ENCODE peak calls at places on chromosomes 13 and 19, in eight cellular contexts. H, J, C, D, E, Y, F and R are unnamed samples.

GRCh38 chr13:28558126-28558525 is 63.2 kb upstream of the FLT1 start:
- DNase-seq in H (no peak), J (no peak), C (no peak), D (no peak), E (no peak), Y (no peak), F (no peak), R (no peak)

GRCh38 chr13:32147976-32148375 is 116.4 kb downstream of the FRY start:
- DNase-seq in H (no peak), J (no peak), C (no peak), D (no peak), E (no peak), Y (no peak), F (no peak), R (no peak)

GRCh38 chr19:18401580-18402112 is 4.2 kb upstream of the LRRC25 start:
- DNase-seq in H (peak), J (peak), C (no peak), D (peak), E (peak), Y (no peak), F (peak), R (no peak)

GRCh38 chr13:97878421-97879375 is 74.8 kb upstream of the IPO5 start:
- DNase-seq in H (no peak), J (no peak), C (no peak), D (no peak), E (no peak), Y (no peak), F (no peak), R (no peak)

GRCh38 chr13:30810261-30810701 is 74.9 kb downstream of the ALOX5AP start:
- DNase-seq in H (no peak), J (no peak), C (no peak), D (no peak), E (peak), Y (no peak), F (no peak), R (no peak)

GRCh38 chr13:105370011-105370645 is 1165.3 kb downstream of the EFNB2 start:
- DNase-seq in H (no peak), J (no peak), C (no peak), D (no peak), E (no peak), Y (no peak), F (no peak), R (no peak)

GRCh38 chr13:79407349-79407979 is 1.4 kb upstream of the RBM26 start:
- DNase-seq in H (no peak), J (no peak), C (no peak), D (no peak), E (no peak), Y (no peak), F (peak), R (no peak)

GRCh38 chr19:14450168-14450874 is 17.2 kb downstream of the PKN1 start:
- DNase-seq in H (no peak), J (no peak), C (no peak), D (no peak), E (no peak), Y (peak), F (peak), R (no peak)

GRCh38 chr13:76769238-76769859 is 116.9 kb downstream of the KCTD12 start:
- DNase-seq in H (no peak), J (no peak), C (no peak), D (no peak), E (no peak), Y (no peak), F (no peak), R (no peak)

GRCh38 chr13:77918391-77919261 is at the start of gene EDNRB:
- DNase-seq in H (peak), J (peak), C (peak), D (peak), E (peak), Y (peak), F (peak), R (peak)

GRCh38 chr19:41616785-41617621 is 9.9 kb downstream of the CEACAM4 start:
- DNase-seq in H (peak), J (peak), C (no peak), D (no peak), E (no peak), Y (no peak), F (peak), R (no peak)

GRCh38 chr13:48530833-48531232 is 2.0 kb downstream of the RCBTB2 start:
- DNase-seq in H (no peak), J (no peak), C (no peak), D (no peak), E (no peak), Y (no peak), F (no peak), R (no peak)

GRCh38 chr19:7355871-7356270 is 7.1 kb downstream of the ARHGEF18 start:
- DNase-seq in H (no peak), J (peak), C (no peak), D (no peak), E (no peak), Y (no peak), F (no peak), R (peak)

GRCh38 chr19:435707-436412 is 25.0 kb downstream of the SHC2 start:
- DNase-seq in H (no peak), J (no peak), C (no peak), D (no peak), E (no peak), Y (no peak), F (peak), R (no peak)

GRCh38 chr19:13978306-13978705 is 26.0 kb downstream of the DCAF15 start:
- DNase-seq in H (peak), J (peak), C (peak), D (peak), E (peak), Y (no peak), F (no peak), R (no peak)

GRCh38 chr13:21361123-21361522 is 98.0 kb downstream of the ZDHHC20 start:
- DNase-seq in H (no peak), J (no peak), C (no peak), D (no peak), E (no peak), Y (no peak), F (no peak), R (no peak)

GRCh38 chr19:38707512-38708114 is 36.7 kb downstream of the CAPN12 start:
- DNase-seq in H (peak), J (peak), C (peak), D (no peak), E (peak), Y (no peak), F (no peak), R (peak)

DNA sequence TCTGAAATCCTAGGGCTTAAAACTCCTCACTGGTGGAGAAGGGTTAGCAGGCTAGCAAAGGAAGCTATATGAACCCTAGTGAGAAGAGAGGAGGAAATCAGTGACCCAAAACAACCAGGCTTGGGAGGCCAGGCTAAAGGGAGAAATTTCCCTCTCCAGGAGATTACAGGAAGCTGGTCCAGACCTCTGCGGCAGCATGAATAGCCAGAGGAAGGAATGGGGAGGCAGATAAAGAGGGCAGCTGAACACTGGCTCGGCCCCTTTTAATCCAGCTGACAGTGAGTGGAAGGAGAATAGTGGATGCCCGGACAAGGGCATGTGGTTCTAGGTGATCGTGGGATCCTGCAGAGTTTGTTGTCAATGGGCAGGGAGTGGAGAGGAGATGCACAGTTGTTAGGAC is 130.6 kb downstream of the COG6 start:
- DNase-seq in H (no peak), J (no peak), C (no peak), D (no peak), E (no peak), Y (no peak), F (no peak), R (no peak)
- TF ChIP-seq POLR2A in H (no peak), J (no peak), C (no peak), D (no peak), E (no peak), Y (no peak), F (no peak), R (no peak)

DNA sequence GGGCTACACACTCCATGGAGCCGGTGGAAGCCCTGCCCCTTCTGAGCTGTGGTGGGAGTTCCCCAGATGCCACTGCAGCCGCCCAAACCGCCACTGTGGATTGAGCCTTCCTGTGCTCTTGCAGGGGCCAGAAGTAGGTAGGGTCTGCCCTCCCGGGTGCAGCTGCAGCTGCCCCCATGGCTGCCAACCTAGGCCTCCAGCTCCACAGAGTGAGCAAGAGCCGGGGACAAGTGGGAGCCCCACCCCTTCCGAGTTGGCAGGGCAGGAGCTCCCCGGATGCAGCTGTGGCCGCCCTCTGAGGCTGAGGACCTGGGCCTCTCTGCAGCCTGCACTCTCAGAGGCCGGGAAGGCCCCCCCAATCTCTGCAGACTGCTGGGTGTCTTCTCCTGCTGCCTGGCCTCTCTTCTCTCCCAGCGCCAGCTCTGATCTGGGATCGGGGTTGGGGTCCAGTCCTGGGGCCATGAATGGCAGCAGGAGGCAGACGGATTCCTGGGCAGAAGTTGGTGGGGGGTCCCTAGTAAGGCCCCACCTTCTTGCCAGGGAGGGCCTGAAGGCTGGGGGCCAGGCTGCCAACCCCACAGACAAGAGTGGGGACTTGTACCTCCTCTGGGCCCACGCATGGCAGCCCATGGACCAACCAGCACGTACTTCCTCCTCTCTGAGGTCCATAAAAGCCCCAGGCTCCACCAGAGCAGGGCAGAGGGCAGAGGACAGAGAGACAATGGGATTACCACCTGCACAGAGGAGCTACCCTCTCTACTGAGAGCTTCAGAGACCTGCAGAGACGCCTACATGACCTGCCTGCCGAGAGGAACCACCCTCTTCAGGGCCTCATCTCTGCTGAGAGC is 28.9 kb downstream of the AP2S1 start:
- DNase-seq in H (no peak), J (peak), C (no peak), D (no peak), E (no peak), Y (peak), F (peak), R (no peak)
- TF ChIP-seq POLR2A in H (no peak), J (no peak), C (no peak), D (no peak), E (no peak), Y (peak), F (no peak), R (no peak)

GRCh38 chr19:50322234-50322633 is 6.9 kb downstream of the KCNC3 start:
- DNase-seq in H (no peak), J (peak), C (no peak), D (no peak), E (no peak), Y (peak), F (no peak), R (no peak)
- TF ChIP-seq POLR2A in H (no peak), J (no peak), C (no peak), D (no peak), E (no peak), Y (no peak), F (no peak), R (no peak)

GRCh38 chr19:36915992-36916830 is at the start of the genes ZNF568 and ZNF829:
- DNase-seq in H (peak), J (peak), C (peak), D (peak), E (peak), Y (peak), F (peak), R (peak)
- TF ChIP-seq POLR2A in H (no peak), J (no peak), C (no peak), D (no peak), E (no peak), Y (peak), F (no peak), R (peak)

GRCh38 chr19:3433805-3434540 is 46.4 kb downstream of the SMIM24 start:
- DNase-seq in H (no peak), J (no peak), C (no peak), D (no peak), E (no peak), Y (no peak), F (no peak), R (no peak)

GRCh38 chr19:3433313-3433712 is 47.0 kb downstream of the SMIM24 start:
- DNase-seq in H (no peak), J (peak), C (no peak), D (no peak), E (no peak), Y (no peak), F (no peak), R (no peak)

GRCh38 chr19:3440082-3440481 is 40.2 kb downstream of the SMIM24 start:
- DNase-seq in H (no peak), J (no peak), C (peak), D (no peak), E (peak), Y (peak), F (peak), R (peak)

GRCh38 chr19:3431760-3432397 is 48.4 kb downstream of the SMIM24 start:
- DNase-seq in H (no peak), J (no peak), C (no peak), D (no peak), E (no peak), Y (no peak), F (no peak), R (peak)

GRCh38 chr19:3434630-3435553 is 45.4 kb downstream of the SMIM24 start:
- DNase-seq in H (peak), J (peak), C (peak), D (peak), E (peak), Y (peak), F (peak), R (peak)
- TF ChIP-seq POLR2A in H (peak), J (peak), C (no peak), D (no peak), E (peak), Y (peak), F (peak), R (no peak)

DNA sequence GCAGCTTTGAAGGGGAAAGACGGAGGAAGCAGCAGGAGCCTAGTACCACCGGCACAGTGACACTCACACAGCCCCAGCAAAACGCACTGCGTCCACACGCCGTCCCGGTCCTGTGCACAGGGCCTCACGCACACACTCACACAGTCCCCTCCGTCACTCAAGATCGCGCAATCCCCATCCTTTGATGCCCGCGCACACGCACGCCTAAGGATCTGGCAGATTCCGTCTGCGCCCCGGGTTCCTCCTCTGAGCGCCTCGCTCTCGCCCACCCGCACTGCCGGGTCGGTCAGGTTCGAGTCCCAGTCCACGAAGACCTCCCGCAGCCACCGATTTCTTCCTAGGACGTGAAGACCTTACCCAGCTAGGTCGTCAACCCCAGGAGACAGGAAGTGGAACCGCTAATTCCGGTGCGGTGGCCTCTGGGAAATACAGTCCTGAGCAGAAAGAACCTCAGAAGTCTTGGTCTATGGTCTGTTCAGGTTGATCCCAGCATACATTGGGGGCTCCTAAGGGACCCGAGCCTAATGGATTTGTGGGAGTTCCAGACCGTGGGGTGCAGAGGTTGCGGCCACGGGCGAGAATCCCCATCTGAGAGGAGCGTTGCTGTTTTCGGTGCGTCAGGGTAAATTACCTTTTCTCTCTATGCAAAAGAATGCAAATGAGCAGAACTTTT is at the start of gene ZNF780B:
- DNase-seq in H (peak), J (peak), C (peak), D (peak), E (peak), Y (peak), F (peak), R (peak)
- TF ChIP-seq POLR2A in H (no peak), J (no peak), C (no peak), D (no peak), E (peak), Y (peak), F (peak), R (no peak)